ENCODE peak calls at places on chromosomes 4 and X, in ten cellular contexts. Y is DND-41, A is H9, D is neuronal stem cell, F is K562, P is HCT116, H is GM23248, B is neural progenitor cell, L is PC-3, V is astrocyte. O is an unnamed sample.

GRCh38 chrX:155881158-155881993 is at the start of gene VAMP7:
- DNase-seq in Y (peak), A (peak), D (peak), F (peak), P (peak), H (peak), B (peak), L (peak), V (peak), O (peak)

GRCh38 chr4:107721436-107722090 is 1.5 kb upstream of the PAPSS1 start:
- DNase-seq in Y (peak), A (peak), D (no peak), F (no peak), P (no peak), H (no peak), B (peak), L (no peak), V (no peak), O (peak)

GRCh38 chr4:81997313-81997712 is 376.5 kb downstream of the HNRNPD start:
- DNase-seq in Y (no peak), A (no peak), D (no peak), F (no peak), P (no peak), H (no peak), B (no peak), L (no peak), V (no peak), O (peak)

GRCh38 chrX:47634871-47635575 is 5.3 kb upstream of the CFP start:
- DNase-seq in Y (no peak), A (no peak), D (no peak), F (no peak), P (no peak), H (no peak), B (no peak), L (no peak), V (no peak), O (no peak)

GRCh38 chrX:7025471-7025870 is 122.0 kb upstream of the STS start:
- DNase-seq in Y (no peak), A (no peak), D (no peak), F (no peak), P (no peak), H (no peak), B (no peak), L (no peak), V (no peak), O (no peak)

GRCh38 chrX:54452920-54453319 is 12.7 kb downstream of the TSR2 start:
- DNase-seq in Y (peak), A (peak), D (no peak), F (peak), P (no peak), H (peak), B (peak), L (peak), V (no peak), O (no peak)

GRCh38 chrX:102712967-102713677 is 874 bp downstream of the GPRASP2 start:
- DNase-seq in Y (no peak), A (peak), D (peak), F (peak), P (no peak), H (peak), B (peak), L (peak), V (peak), O (no peak)

GRCh38 chr4:152945639-152946038 is 9.5 kb downstream of the FHDC1 start:
- DNase-seq in Y (no peak), A (no peak), D (no peak), F (no peak), P (no peak), H (no peak), B (no peak), L (no peak), V (no peak), O (no peak)

GRCh38 chrX:13489451-13489850 is 80.0 kb upstream of the EGFL6 start:
- DNase-seq in Y (no peak), A (no peak), D (no peak), F (no peak), P (no peak), H (peak), B (no peak), L (peak), V (peak), O (no peak)

GRCh38 chrX:44071847-44072545 is 98.8 kb upstream of the NDP start:
- DNase-seq in Y (no peak), A (no peak), D (no peak), F (no peak), P (peak), H (peak), B (no peak), L (peak), V (peak), O (no peak)

GRCh38 chr4:20192754-20193521 is 58.8 kb upstream of the SLIT2 start:
- DNase-seq in Y (no peak), A (no peak), D (no peak), F (no peak), P (no peak), H (peak), B (no peak), L (peak), V (peak), O (peak)

GRCh38 chr4:139951051-139951450 is 202.9 kb downstream of the MAML3 start:
- DNase-seq in Y (peak), A (no peak), D (no peak), F (no peak), P (no peak), H (peak), B (no peak), L (no peak), V (peak), O (peak)

GRCh38 chr4:4820264-4820663 is 39.2 kb upstream of the MSX1 start:
- DNase-seq in Y (no peak), A (no peak), D (no peak), F (no peak), P (no peak), H (no peak), B (no peak), L (no peak), V (no peak), O (no peak)

GRCh38 chr4:83361416-83362196 is 27.0 kb upstream of the HPSE start:
- DNase-seq in Y (no peak), A (peak), D (no peak), F (no peak), P (no peak), H (no peak), B (no peak), L (no peak), V (no peak), O (no peak)
- H3K9ac ChIP-seq in Y (no peak), A (no peak), D (no peak), F (no peak), P (no peak), H (no peak), B (no peak), L (no peak), V (no peak), O (no peak)

GRCh38 chrX:150348365-150348764 is 14.8 kb upstream of the MAMLD1 start:
- DNase-seq in Y (peak), A (peak), D (no peak), F (no peak), P (no peak), H (peak), B (peak), L (peak), V (no peak), O (peak)
- H3K4me2 ChIP-seq in Y (no peak), A (no peak), D (no peak), F (no peak), P (no peak), H (no peak), B (no peak), L (peak), V (no peak), O (no peak)

DNA sequence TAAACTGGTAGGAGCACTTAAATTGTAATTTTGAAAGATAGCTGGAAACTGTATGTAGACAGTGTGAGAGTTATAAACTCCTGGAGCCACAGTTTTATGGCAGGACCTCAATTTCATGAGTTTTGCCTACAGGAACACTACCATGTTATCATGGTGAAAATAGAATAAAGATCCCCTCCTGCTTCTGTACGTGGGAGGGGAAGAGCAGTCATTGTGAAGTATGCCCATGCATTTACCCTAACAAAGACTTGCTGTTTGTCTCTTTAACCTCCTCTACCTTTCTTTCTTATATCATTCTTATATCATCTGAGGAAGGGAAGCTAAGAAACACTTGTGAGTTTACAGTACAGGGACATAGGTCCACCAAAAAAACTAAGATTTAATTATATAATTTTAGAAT is 327.0 kb downstream of the PCDH10 start:
- DNase-seq in Y (no peak), A (no peak), D (no peak), F (no peak), P (no peak), H (no peak), B (no peak), L (no peak), V (no peak), O (no peak)
- H3K9ac ChIP-seq in Y (no peak), A (no peak), D (no peak), F (no peak), P (no peak), H (no peak), B (no peak), L (no peak), V (no peak), O (no peak)

DNA sequence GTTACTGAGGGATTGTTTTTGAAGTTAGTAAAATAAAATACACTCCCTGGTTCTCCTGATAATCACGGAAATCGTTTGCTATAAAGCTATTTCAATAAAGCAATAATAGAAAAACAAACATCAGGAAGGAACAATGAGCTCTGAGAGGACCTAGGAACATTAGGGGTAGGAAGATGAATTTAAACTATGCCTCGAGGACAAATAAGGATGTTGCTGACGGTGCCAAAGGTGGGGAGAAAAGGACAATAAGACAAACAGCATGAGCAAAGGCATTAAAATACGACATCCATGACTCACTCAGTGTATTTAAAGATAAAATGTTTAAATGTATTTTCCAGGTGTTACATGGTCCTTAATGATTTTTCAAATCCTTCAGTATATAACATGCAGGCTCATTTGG is 110.3 kb downstream of the MTNR1A start:
- DNase-seq in Y (no peak), A (no peak), D (no peak), F (no peak), P (no peak), H (no peak), B (no peak), L (no peak), V (no peak), O (no peak)
- H3K4me2 ChIP-seq in Y (no peak), A (no peak), D (no peak), F (no peak), P (no peak), H (no peak), B (no peak), L (no peak), V (no peak), O (no peak)

GRCh38 chr4:80220711-80221110 is 23.4 kb downstream of the PRDM8 start:
- DNase-seq in Y (no peak), A (no peak), D (no peak), F (no peak), P (no peak), H (no peak), B (no peak), L (no peak), V (no peak), O (no peak)
- H3K9ac ChIP-seq in Y (no peak), A (no peak), D (no peak), F (no peak), P (no peak), H (no peak), B (no peak), L (no peak), V (no peak), O (no peak)

GRCh38 chr4:7214359-7214758 is 22.0 kb downstream of the SORCS2 start:
- DNase-seq in Y (no peak), A (no peak), D (no peak), F (no peak), P (no peak), H (peak), B (no peak), L (peak), V (peak), O (no peak)
- H3K4me2 ChIP-seq in Y (no peak), A (no peak), D (no peak), F (no peak), P (no peak), H (no peak), B (no peak), L (no peak), V (no peak), O (no peak)

DNA sequence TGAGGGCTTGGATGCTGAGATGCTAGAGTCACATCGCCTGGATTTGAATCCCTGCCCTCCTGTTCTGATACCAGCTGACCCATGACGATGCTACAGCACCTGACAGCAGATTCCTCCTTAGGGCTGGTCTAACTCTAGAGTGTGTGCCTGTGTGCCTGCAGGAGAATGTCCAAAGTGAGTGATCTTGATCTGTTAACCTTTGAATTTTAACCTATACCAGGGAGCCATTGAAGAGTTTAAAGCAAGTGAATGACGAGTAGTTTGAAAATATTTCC is 102.6 kb downstream of the PTTG2 start:
- DNase-seq in Y (no peak), A (no peak), D (no peak), F (no peak), P (no peak), H (no peak), B (no peak), L (no peak), V (no peak), O (no peak)
- H3K9ac ChIP-seq in Y (no peak), A (no peak), D (no peak), F (no peak), P (no peak), H (no peak), B (no peak), L (no peak), V (peak), O (no peak)

DNA sequence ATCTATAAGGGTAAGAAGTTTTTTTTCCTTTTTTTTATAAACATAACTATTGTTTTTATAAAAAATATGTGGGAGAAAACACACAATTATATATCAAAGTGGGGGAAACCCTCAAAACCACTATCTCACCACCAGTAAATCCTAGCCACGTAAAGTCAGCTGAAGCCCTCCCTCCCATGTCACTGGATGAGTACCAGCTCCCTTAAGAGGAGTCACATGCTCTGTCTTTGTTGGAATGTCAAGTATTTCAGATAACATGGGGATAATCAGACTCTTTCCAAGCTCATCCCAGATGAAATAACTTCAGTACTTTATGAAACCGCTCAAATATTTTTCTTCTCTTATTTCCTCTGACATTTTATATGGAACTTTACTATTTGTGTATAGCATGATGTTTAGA is 2.4 kb downstream of the MYOZ2 start:
- DNase-seq in Y (no peak), A (no peak), D (no peak), F (no peak), P (no peak), H (no peak), B (peak), L (no peak), V (peak), O (no peak)
- H3K4me2 ChIP-seq in Y (no peak), A (no peak), D (no peak), F (no peak), P (no peak), H (peak), B (no peak), L (no peak), V (no peak), O (peak)

GRCh38 chr4:150577786-150578185 is 4.2 kb upstream of the MAB21L2 start:
- DNase-seq in Y (no peak), A (no peak), D (no peak), F (no peak), P (no peak), H (no peak), B (no peak), L (no peak), V (no peak), O (no peak)
- H3K9ac ChIP-seq in Y (no peak), A (no peak), D (no peak), F (no peak), P (no peak), H (no peak), B (no peak), L (no peak), V (no peak), O (no peak)

DNA sequence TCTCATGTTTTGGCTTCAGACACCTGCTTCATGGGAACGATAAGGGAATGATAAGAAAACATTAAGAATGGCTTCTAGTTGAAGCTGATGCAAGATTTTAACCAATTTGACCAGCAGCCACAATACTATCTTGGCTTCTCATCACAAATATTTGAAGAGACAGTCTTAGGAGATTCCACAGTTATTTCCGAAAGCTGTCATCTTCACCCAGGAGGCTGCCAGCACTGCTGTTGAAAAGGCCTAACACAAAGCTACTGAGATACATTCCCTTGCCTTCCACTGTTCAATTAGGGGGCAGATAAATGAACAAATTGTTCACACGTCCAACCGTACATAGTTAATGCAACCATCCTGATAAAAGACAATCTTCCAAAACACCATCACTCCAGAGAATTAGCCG is 189.6 kb upstream of the PSAPL1 start:
- DNase-seq in Y (no peak), A (no peak), D (no peak), F (no peak), P (no peak), H (peak), B (no peak), L (no peak), V (no peak), O (no peak)
- H3K4me2 ChIP-seq in Y (no peak), A (no peak), D (no peak), F (no peak), P (no peak), H (no peak), B (no peak), L (no peak), V (no peak), O (no peak)

O was measured in MM.1S.